ENCODE peak calls at places on chromosome 1, in six cellular contexts. Z is H9, A is H1, W is IMR-90, M is neuronal stem cell, H is trophoblast cell. V is an unnamed sample.

GRCh38 chr1:118396824-118397530 is 211.9 kb upstream of the SPAG17 start:
- DNase-seq in Z (no peak), A (no peak), W (no peak), M (no peak), H (no peak), V (no peak)

GRCh38 chr1:11380500-11380899 is 98.5 kb upstream of the DISP3 start:
- DNase-seq in Z (no peak), A (no peak), W (no peak), M (no peak), H (no peak), V (no peak)

GRCh38 chr1:105730701-105731100 is 1325.8 kb upstream of the PRMT6 start:
- DNase-seq in Z (no peak), A (no peak), W (no peak), M (no peak), H (no peak), V (no peak)

GRCh38 chr1:230206976-230207375 is 139.9 kb downstream of the GALNT2 start:
- DNase-seq in Z (no peak), A (no peak), W (no peak), M (no peak), H (no peak), V (no peak)

GRCh38 chr1:209689484-209689883 is 14.3 kb downstream of the G0S2 start:
- DNase-seq in Z (no peak), A (no peak), W (no peak), M (no peak), H (no peak), V (peak)

GRCh38 chr1:117659565-117660264 is 53.9 kb downstream of the TENT5C start:
- DNase-seq in Z (no peak), A (no peak), W (no peak), M (no peak), H (no peak), V (no peak)

GRCh38 chr1:29743931-29744330 is 507.6 kb downstream of the PTPRU start:
- DNase-seq in Z (no peak), A (no peak), W (no peak), M (no peak), H (no peak), V (no peak)

GRCh38 chr1:59315529-59316433 is 18.9 kb downstream of the FGGY start:
- DNase-seq in Z (no peak), A (no peak), W (no peak), M (no peak), H (no peak), V (peak)

GRCh38 chr1:231072054-231072453 is 32.0 kb upstream of the FAM89A start:
- DNase-seq in Z (no peak), A (no peak), W (no peak), M (no peak), H (no peak), V (no peak)

GRCh38 chr1:16719571-16720402 is 20.5 kb upstream of the RNU1-4 start:
- DNase-seq in Z (peak), A (peak), W (no peak), M (no peak), H (no peak), V (no peak)

GRCh38 chr1:12433323-12434053 is 184.5 kb downstream of the DHRS3 start:
- DNase-seq in Z (peak), A (peak), W (peak), M (peak), H (no peak), V (peak)

DNA sequence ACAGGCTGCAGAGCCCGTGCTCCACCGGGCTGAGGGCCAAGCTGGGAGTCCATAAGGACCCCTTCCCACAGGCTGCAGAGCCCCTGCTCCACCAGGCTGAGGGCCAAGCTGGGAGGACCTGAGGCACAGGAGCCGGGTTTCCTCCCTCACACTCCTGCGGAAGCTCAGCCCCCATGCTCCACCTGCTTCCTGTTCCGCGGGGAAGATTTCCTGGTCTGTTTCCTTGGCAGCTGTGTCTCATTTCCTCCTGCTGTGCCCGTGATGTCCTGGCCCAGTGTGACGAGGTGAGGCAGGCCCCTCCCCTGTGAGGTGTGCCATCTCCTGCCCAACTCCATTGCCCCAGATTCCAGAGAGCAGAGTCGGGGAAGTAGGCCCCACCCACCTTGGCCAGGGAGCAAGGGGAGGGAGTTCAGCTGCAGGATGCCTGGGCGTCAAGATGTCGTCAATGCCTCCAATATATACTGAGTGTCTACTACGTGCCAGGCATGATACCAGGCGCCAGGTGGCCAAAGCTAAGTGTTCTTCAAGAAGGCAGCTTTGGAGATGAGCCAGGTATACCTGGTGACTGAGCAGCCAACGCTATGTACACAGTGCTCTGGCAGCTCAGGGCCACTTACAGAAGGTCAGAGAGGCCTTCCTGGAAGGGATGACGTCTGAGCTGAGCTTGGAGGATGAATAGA is 58.8 kb downstream of the NAV1 start:
- DNase-seq in Z (no peak), A (no peak), W (no peak), M (no peak), H (no peak), V (no peak)
- H2AFZ ChIP-seq in Z (no peak), A (no peak), W (no peak), M (no peak), H (no peak), V (no peak)

GRCh38 chr1:151807131-151807530 is 1.9 kb upstream of the LINGO4 start:
- DNase-seq in Z (no peak), A (no peak), W (no peak), M (no peak), H (no peak), V (no peak)
- H3K4me2 ChIP-seq in Z (no peak), A (no peak), W (no peak), M (no peak), H (no peak), V (no peak)

DNA sequence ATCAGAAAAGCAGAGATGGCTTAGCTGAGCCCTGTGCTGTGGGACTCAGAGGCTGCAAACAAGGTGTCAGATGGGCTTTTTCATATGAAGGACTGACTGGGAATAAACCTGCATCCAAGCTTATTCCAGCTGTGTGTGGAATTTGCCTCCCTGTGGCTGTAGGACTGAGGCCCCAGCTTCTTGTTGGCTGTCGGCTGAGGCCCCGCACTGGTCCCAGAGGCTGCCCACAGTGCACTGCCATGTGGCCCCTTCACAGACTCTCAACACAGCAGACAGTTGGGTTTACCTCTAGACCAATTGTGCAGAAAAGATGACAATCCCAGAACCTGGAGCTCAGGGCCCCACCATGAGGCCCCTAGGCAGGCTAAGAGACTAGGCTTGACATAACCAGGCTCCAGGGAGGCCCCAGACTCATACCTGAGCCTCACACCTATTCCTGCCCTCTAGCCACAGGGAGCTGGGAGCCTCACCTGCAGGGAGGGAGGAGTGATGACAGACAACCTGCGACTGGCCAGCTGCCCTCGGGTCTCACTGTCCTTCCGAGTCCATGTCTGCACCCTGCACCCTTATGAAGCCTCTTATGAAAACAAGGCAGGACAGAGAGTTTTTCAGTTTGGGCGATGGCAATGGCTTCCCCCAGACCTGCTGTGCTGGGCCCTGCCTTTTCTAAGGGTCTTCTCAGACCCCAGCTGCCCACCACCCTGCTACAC is 615.5 kb downstream of the NPHP4 start:
- DNase-seq in Z (no peak), A (no peak), W (no peak), M (no peak), H (no peak), V (no peak)
- H4K91ac ChIP-seq in Z (no peak), A (no peak), W (no peak), M (no peak), H (no peak), V (no peak)

DNA sequence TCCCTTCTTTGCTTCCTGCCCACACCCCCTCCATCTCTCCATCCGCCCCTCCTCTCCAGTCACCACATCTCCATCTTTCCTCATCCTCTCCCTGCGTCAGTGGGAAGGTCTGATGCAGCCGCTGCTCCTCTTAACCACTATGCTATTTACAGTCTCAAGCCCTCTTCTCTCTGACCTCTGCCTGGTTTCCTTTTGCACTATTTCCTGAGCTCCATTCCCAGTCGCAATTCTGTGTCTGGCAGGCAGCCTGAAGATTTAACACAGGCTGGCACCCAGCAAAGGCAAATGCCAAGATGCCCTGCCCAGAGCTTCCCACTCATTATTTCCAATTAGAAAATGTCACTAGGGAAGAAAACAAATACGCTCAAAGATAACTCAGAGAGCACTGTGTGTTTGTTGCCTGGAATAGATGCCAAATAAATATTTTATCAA is 89.6 kb upstream of the LPGAT1 start:
- DNase-seq in Z (no peak), A (no peak), W (peak), M (no peak), H (no peak), V (peak)
- H2AFZ ChIP-seq in Z (no peak), A (no peak), W (no peak), M (no peak), H (no peak), V (no peak)

GRCh38 chr1:159918918-159919195 is 6.5 kb downstream of the TAGLN2 start:
- DNase-seq in Z (no peak), A (no peak), W (no peak), M (no peak), H (no peak), V (no peak)

GRCh38 chr1:159916240-159917051 is 8.9 kb downstream of the TAGLN2 start:
- DNase-seq in Z (no peak), A (no peak), W (peak), M (peak), H (peak), V (peak)

GRCh38 chr1:159917533-159917932 is 7.8 kb downstream of the TAGLN2 start:
- DNase-seq in Z (no peak), A (no peak), W (no peak), M (no peak), H (no peak), V (peak)

GRCh38 chr1:159919236-159919865 is 6.0 kb downstream of the TAGLN2 start:
- DNase-seq in Z (no peak), A (no peak), W (no peak), M (no peak), H (no peak), V (no peak)

DNA sequence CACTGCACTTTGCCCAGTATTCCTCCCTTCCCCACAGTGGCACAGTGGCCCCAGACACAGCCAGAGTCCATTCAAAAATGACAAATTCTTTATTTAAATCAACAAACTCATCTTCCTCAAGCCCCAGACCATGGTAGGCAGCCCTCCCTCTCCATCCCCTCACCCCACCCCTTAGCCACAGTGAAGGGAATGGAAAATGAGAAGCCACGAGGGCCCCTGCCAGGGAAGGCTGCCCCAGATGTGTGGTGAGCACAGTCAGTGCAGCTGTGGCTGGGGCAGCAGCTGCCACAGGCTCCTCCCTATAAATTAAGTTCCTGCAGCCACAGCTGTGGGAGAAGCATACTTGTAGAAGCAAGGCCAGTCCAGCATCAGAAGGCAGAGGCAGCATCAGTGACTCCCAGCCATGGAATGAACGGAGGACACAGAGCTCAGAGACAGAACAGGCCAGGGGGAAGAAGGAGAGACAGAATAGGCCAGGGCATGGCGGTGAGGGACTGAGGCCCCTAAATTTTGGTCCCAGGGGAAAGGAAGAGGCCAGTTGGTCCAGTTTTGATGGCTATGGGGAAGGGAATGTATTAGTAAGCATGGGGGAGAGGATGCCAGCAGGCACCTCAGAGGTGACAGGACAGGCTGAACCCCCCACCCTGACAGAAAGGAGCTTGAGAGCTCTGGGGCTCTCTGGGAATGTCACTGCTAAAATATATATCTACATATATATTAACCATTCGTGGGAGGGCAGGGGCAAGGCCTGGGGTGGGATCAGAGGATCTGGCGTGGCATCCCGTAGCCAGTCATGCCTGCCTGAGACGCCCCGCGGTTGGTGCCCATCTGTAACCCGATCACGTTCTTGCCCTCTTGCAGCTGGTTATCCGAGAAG is 7.0 kb downstream of the TAGLN2 start:
- DNase-seq in Z (no peak), A (no peak), W (peak), M (no peak), H (no peak), V (peak)
- H3K4me2 ChIP-seq in Z (no peak), A (no peak), W (no peak), M (no peak), H (no peak), V (no peak)